ENCODE peak calls at places on chromosome 7, in nine cellular contexts. N, P, A, M, D, Y, U, L and K are unnamed samples.

GRCh38 chr7:108351715-108352114 is 104.5 kb downstream of the NRCAM start:
- DNase-seq in N (no peak), P (no peak), A (peak), M (peak), D (no peak), Y (no peak), U (no peak), L (no peak), K (peak)

GRCh38 chr7:138756591-138757222 is 41.1 kb upstream of the TMEM213 start:
- DNase-seq in N (no peak), P (no peak), A (peak), M (no peak), D (no peak), Y (no peak), U (no peak), L (no peak), K (peak)

GRCh38 chr7:92723978-92724377 is 112.4 kb downstream of the CDK6 start:
- DNase-seq in N (peak), P (no peak), A (no peak), M (no peak), D (no peak), Y (no peak), U (no peak), L (no peak), K (no peak)

GRCh38 chr7:127809285-127809702 is 157.3 kb downstream of the SND1 start:
- DNase-seq in N (no peak), P (peak), A (peak), M (no peak), D (peak), Y (no peak), U (no peak), L (no peak), K (peak)

GRCh38 chr7:27030393-27031001 is 65.3 kb downstream of the HOXA1 start:
- DNase-seq in N (no peak), P (no peak), A (no peak), M (no peak), D (no peak), Y (no peak), U (no peak), L (no peak), K (no peak)

GRCh38 chr7:36115448-36116321 is 37.4 kb upstream of the EEPD1 start:
- DNase-seq in N (peak), P (peak), A (peak), M (no peak), D (peak), Y (peak), U (peak), L (no peak), K (peak)

GRCh38 chr7:133912916-133913697 is 214.0 kb upstream of the LRGUK start:
- DNase-seq in N (no peak), P (peak), A (peak), M (no peak), D (no peak), Y (no peak), U (no peak), L (no peak), K (no peak)

GRCh38 chr7:131225619-131226101 is 102.0 kb upstream of the MKLN1 start:
- DNase-seq in N (no peak), P (no peak), A (peak), M (no peak), D (no peak), Y (no peak), U (no peak), L (no peak), K (no peak)

GRCh38 chr7:32890010-32890552 is 1.5 kb downstream of the KBTBD2 start:
- DNase-seq in N (no peak), P (peak), A (peak), M (no peak), D (no peak), Y (no peak), U (no peak), L (peak), K (no peak)

GRCh38 chr7:21960922-21961321 is 15.2 kb upstream of the CDCA7L start:
- DNase-seq in N (no peak), P (peak), A (peak), M (no peak), D (no peak), Y (no peak), U (no peak), L (no peak), K (no peak)

GRCh38 chr7:35549781-35550180 is 145.2 kb downstream of the HERPUD2 start:
- DNase-seq in N (no peak), P (no peak), A (no peak), M (no peak), D (no peak), Y (no peak), U (no peak), L (no peak), K (no peak)

GRCh38 chr7:81327468-81327867 is 408.6 kb upstream of the SEMA3C start:
- DNase-seq in N (no peak), P (peak), A (no peak), M (no peak), D (no peak), Y (no peak), U (no peak), L (no peak), K (no peak)

GRCh38 chr7:29995652-29996051 is 6.1 kb upstream of the SCRN1 start:
- DNase-seq in N (no peak), P (peak), A (no peak), M (no peak), D (no peak), Y (no peak), U (no peak), L (no peak), K (no peak)

GRCh38 chr7:144470052-144470451 is 66.6 kb upstream of the NOBOX start:
- DNase-seq in N (no peak), P (no peak), A (no peak), M (no peak), D (no peak), Y (no peak), U (no peak), L (no peak), K (no peak)

GRCh38 chr7:105387621-105388372 is 924 bp downstream of the SRPK2 start:
- DNase-seq in N (peak), P (peak), A (peak), M (peak), D (no peak), Y (no peak), U (peak), L (peak), K (peak)

GRCh38 chr7:16417958-16418357 is 3.4 kb downstream of the CRPPA start:
- DNase-seq in N (no peak), P (no peak), A (no peak), M (no peak), D (no peak), Y (no peak), U (no peak), L (no peak), K (no peak)

GRCh38 chr7:42733040-42733439 is 178.8 kb downstream of the C7orf25 start:
- DNase-seq in N (no peak), P (no peak), A (no peak), M (no peak), D (no peak), Y (no peak), U (no peak), L (no peak), K (no peak)

GRCh38 chr7:155773531-155773930 is 38.7 kb downstream of the SHH start:
- DNase-seq in N (no peak), P (no peak), A (no peak), M (no peak), D (no peak), Y (no peak), U (no peak), L (no peak), K (no peak)

GRCh38 chr7:47606176-47606575 is 24.3 kb upstream of the TNS3 start:
- DNase-seq in N (no peak), P (no peak), A (no peak), M (no peak), D (no peak), Y (no peak), U (no peak), L (no peak), K (no peak)

GRCh38 chr7:130904031-130904757 is 170.2 kb upstream of the KLF14 start:
- DNase-seq in N (no peak), P (peak), A (peak), M (no peak), D (no peak), Y (no peak), U (no peak), L (no peak), K (no peak)

GRCh38 chr7:5339949-5340348 is 57.2 kb downstream of the SLC29A4 start:
- DNase-seq in N (no peak), P (no peak), A (no peak), M (no peak), D (no peak), Y (no peak), U (no peak), L (no peak), K (no peak)

GRCh38 chr7:152464312-152465117 is 28.7 kb upstream of the KMT2C start:
- DNase-seq in N (peak), P (peak), A (peak), M (peak), D (peak), Y (peak), U (peak), L (peak), K (peak)

GRCh38 chr7:142108728-142109505 is 2.6 kb upstream of the MGAM2 start:
- DNase-seq in N (no peak), P (no peak), A (no peak), M (no peak), D (no peak), Y (no peak), U (no peak), L (no peak), K (no peak)